ENCODE peak calls at places on chromosomes 11 and 22, in ten cellular contexts. One of them, this sample, is unnamed.

GRCh38 chr11:94727766-94728165 is 40.4 kb upstream of the AMOTL1 start:
- DNase-seq in adrenal gland: no peak
- DNase-seq in HCT116: no peak
- DNase-seq in upper lobe of right lung: no peak
- DNase-seq in IMR-90: no peak
- DNase-seq in foreskin fibroblast: no peak
- DNase-seq in GM12878: no peak
- DNase-seq in cardiac fibroblast: no peak
- DNase-seq in cardiac muscle cell: no peak
- DNase-seq in neural progenitor cell: no peak
- DNase-seq in this sample: no peak

GRCh38 chr11:68997995-68998348 is 15.1 kb downstream of the MRGPRF start:
- DNase-seq in adrenal gland: no peak
- DNase-seq in HCT116: no peak
- DNase-seq in upper lobe of right lung: no peak
- DNase-seq in IMR-90: no peak
- DNase-seq in foreskin fibroblast: no peak
- DNase-seq in GM12878: no peak
- DNase-seq in cardiac fibroblast: no peak
- DNase-seq in cardiac muscle cell: no peak
- DNase-seq in neural progenitor cell: no peak
- DNase-seq in this sample: no peak

GRCh38 chr11:50174189-50174588 is 141.5 kb downstream of the OR4C45 start:
- DNase-seq in adrenal gland: no peak
- DNase-seq in HCT116: no peak
- DNase-seq in upper lobe of right lung: no peak
- DNase-seq in IMR-90: peak; percentile 11
- DNase-seq in foreskin fibroblast: no peak
- DNase-seq in GM12878: no peak
- DNase-seq in cardiac fibroblast: peak; percentile 1
- DNase-seq in cardiac muscle cell: no peak
- DNase-seq in neural progenitor cell: no peak
- DNase-seq in this sample: no peak

GRCh38 chr22:28424427-28425080 is 255.1 kb downstream of the TTC28 start:
- DNase-seq in adrenal gland: no peak
- DNase-seq in HCT116: no peak
- DNase-seq in upper lobe of right lung: no peak
- DNase-seq in IMR-90: peak; percentile 85
- DNase-seq in foreskin fibroblast: peak; percentile 52
- DNase-seq in GM12878: no peak
- DNase-seq in cardiac fibroblast: peak; percentile 56
- DNase-seq in cardiac muscle cell: no peak
- DNase-seq in neural progenitor cell: no peak
- DNase-seq in this sample: no peak

GRCh38 chr22:31302021-31302420 is 9.7 kb upstream of the PIK3IP1 start:
- DNase-seq in adrenal gland: no peak
- DNase-seq in HCT116: no peak
- DNase-seq in upper lobe of right lung: no peak
- DNase-seq in IMR-90: no peak
- DNase-seq in foreskin fibroblast: no peak
- DNase-seq in GM12878: no peak
- DNase-seq in cardiac fibroblast: no peak
- DNase-seq in cardiac muscle cell: no peak
- DNase-seq in neural progenitor cell: no peak
- DNase-seq in this sample: no peak

GRCh38 chr22:20989323-20990138 is 7.4 kb downstream of the LZTR1 start:
- DNase-seq in adrenal gland: no peak
- DNase-seq in HCT116: no peak
- DNase-seq in upper lobe of right lung: no peak
- DNase-seq in IMR-90: peak; percentile 33
- DNase-seq in foreskin fibroblast: no peak
- DNase-seq in GM12878: no peak
- DNase-seq in cardiac fibroblast: no peak
- DNase-seq in cardiac muscle cell: no peak
- DNase-seq in neural progenitor cell: no peak
- DNase-seq in this sample: no peak

GRCh38 chr11:9717719-9718118 is 53.8 kb downstream of the SWAP70 start:
- DNase-seq in adrenal gland: no peak
- DNase-seq in HCT116: no peak
- DNase-seq in upper lobe of right lung: no peak
- DNase-seq in IMR-90: no peak
- DNase-seq in foreskin fibroblast: no peak
- DNase-seq in GM12878: no peak
- DNase-seq in cardiac fibroblast: no peak
- DNase-seq in cardiac muscle cell: no peak
- DNase-seq in neural progenitor cell: no peak
- DNase-seq in this sample: no peak

GRCh38 chr11:63668396-63668795 is 2.8 kb downstream of the ATL3 start:
- DNase-seq in adrenal gland: no peak
- DNase-seq in HCT116: no peak
- DNase-seq in upper lobe of right lung: no peak
- DNase-seq in IMR-90: no peak
- DNase-seq in foreskin fibroblast: no peak
- DNase-seq in GM12878: no peak
- DNase-seq in cardiac fibroblast: no peak
- DNase-seq in cardiac muscle cell: no peak
- DNase-seq in neural progenitor cell: no peak
- DNase-seq in this sample: no peak

GRCh38 chr22:30636226-30637077 is 871 bp downstream of the SLC35E4 start:
- DNase-seq in adrenal gland: peak; percentile 35
- DNase-seq in HCT116: no peak
- DNase-seq in upper lobe of right lung: no peak
- DNase-seq in IMR-90: no peak
- DNase-seq in foreskin fibroblast: peak; percentile 22
- DNase-seq in GM12878: no peak
- DNase-seq in cardiac fibroblast: no peak
- DNase-seq in cardiac muscle cell: no peak
- DNase-seq in neural progenitor cell: peak; percentile 14
- DNase-seq in this sample: no peak

GRCh38 chr11:15968461-15969130 is 387.8 kb downstream of the SOX6 start:
- DNase-seq in adrenal gland: no peak
- DNase-seq in HCT116: no peak
- DNase-seq in upper lobe of right lung: no peak
- DNase-seq in IMR-90: no peak
- DNase-seq in foreskin fibroblast: no peak
- DNase-seq in GM12878: no peak
- DNase-seq in cardiac fibroblast: peak; percentile 26
- DNase-seq in cardiac muscle cell: no peak
- DNase-seq in neural progenitor cell: peak; percentile 24
- DNase-seq in this sample: no peak

GRCh38 chr11:66271816-66272215 is 3.4 kb downstream of the RAB1B start:
- DNase-seq in adrenal gland: no peak
- DNase-seq in HCT116: no peak
- DNase-seq in upper lobe of right lung: no peak
- DNase-seq in IMR-90: no peak
- DNase-seq in foreskin fibroblast: no peak
- DNase-seq in GM12878: no peak
- DNase-seq in cardiac fibroblast: no peak
- DNase-seq in cardiac muscle cell: no peak
- DNase-seq in neural progenitor cell: no peak
- DNase-seq in this sample: no peak

GRCh38 chr11:24575392-24575791 is 78.5 kb downstream of the LUZP2 start:
- DNase-seq in adrenal gland: no peak
- DNase-seq in HCT116: no peak
- DNase-seq in upper lobe of right lung: no peak
- DNase-seq in IMR-90: peak; percentile 75
- DNase-seq in foreskin fibroblast: no peak
- DNase-seq in GM12878: no peak
- DNase-seq in cardiac fibroblast: peak; percentile 58
- DNase-seq in cardiac muscle cell: no peak
- DNase-seq in neural progenitor cell: no peak
- DNase-seq in this sample: no peak

GRCh38 chr11:33635161-33635560 is 65.5 kb downstream of the C11orf91 start:
- DNase-seq in adrenal gland: peak; percentile 26
- DNase-seq in HCT116: no peak
- DNase-seq in upper lobe of right lung: no peak
- DNase-seq in IMR-90: peak; percentile 58
- DNase-seq in foreskin fibroblast: peak; percentile 67
- DNase-seq in GM12878: no peak
- DNase-seq in cardiac fibroblast: peak; percentile 90
- DNase-seq in cardiac muscle cell: no peak
- DNase-seq in neural progenitor cell: no peak
- DNase-seq in this sample: no peak

GRCh38 chr11:44300881-44301855 is 8.8 kb downstream of the ALX4 start:
- DNase-seq in adrenal gland: peak; percentile 54
- DNase-seq in HCT116: no peak
- DNase-seq in upper lobe of right lung: no peak
- DNase-seq in IMR-90: no peak
- DNase-seq in foreskin fibroblast: no peak
- DNase-seq in GM12878: no peak
- DNase-seq in cardiac fibroblast: peak; percentile 70
- DNase-seq in cardiac muscle cell: no peak
- DNase-seq in neural progenitor cell: no peak
- DNase-seq in this sample: no peak

GRCh38 chr11:78420255-78420764 is 2.7 kb upstream of the GAB2 start:
- DNase-seq in adrenal gland: peak; percentile 52
- DNase-seq in HCT116: no peak
- DNase-seq in upper lobe of right lung: peak; percentile 69
- DNase-seq in IMR-90: peak; percentile 88
- DNase-seq in foreskin fibroblast: peak; percentile 64
- DNase-seq in GM12878: no peak
- DNase-seq in cardiac fibroblast: peak; percentile 96
- DNase-seq in cardiac muscle cell: peak; percentile 46
- DNase-seq in neural progenitor cell: peak; percentile 79
- DNase-seq in this sample: peak; percentile 29

GRCh38 chr11:20131744-20132666 is 28.3 kb downstream of the DBX1 start:
- DNase-seq in adrenal gland: peak; percentile 31
- DNase-seq in HCT116: no peak
- DNase-seq in upper lobe of right lung: peak; percentile 71
- DNase-seq in IMR-90: peak; percentile 55
- DNase-seq in foreskin fibroblast: peak; percentile 42
- DNase-seq in GM12878: no peak
- DNase-seq in cardiac fibroblast: peak; percentile 72
- DNase-seq in cardiac muscle cell: peak; percentile 67
- DNase-seq in neural progenitor cell: peak; percentile 74
- DNase-seq in this sample: no peak

GRCh38 chr22:49320714-49321476 is 506.8 kb downstream of the BRD1 start:
- DNase-seq in adrenal gland: no peak
- DNase-seq in HCT116: no peak
- DNase-seq in upper lobe of right lung: peak; percentile 48
- DNase-seq in IMR-90: no peak
- DNase-seq in foreskin fibroblast: no peak
- DNase-seq in GM12878: no peak
- DNase-seq in cardiac fibroblast: no peak
- DNase-seq in cardiac muscle cell: no peak
- DNase-seq in neural progenitor cell: no peak
- DNase-seq in this sample: no peak

GRCh38 chr11:85029964-85030363 is 597.2 kb downstream of the DLG2 start:
- DNase-seq in adrenal gland: no peak
- DNase-seq in HCT116: no peak
- DNase-seq in upper lobe of right lung: no peak
- DNase-seq in IMR-90: peak; percentile 60
- DNase-seq in foreskin fibroblast: no peak
- DNase-seq in GM12878: no peak
- DNase-seq in cardiac fibroblast: no peak
- DNase-seq in cardiac muscle cell: no peak
- DNase-seq in neural progenitor cell: no peak
- DNase-seq in this sample: no peak

DNA sequence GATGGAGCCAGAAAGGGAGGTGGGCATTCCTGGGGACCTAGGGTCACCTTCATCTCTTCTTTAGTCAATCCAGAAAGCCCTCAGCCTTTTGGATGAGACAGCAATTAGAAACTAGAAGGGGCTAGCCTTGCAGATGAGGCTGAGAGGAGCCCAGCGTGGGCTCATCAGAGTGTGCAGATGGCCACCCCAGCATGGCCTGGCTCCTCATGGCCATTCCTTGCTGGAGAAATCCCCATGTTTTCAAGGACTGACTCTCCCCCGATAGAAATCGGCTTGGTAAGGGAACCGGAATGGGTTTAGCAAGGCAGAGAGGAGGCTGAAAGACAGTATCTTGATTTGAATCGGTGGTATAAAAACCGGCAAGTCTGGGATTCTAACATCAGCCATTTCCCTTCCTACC is 274.6 kb downstream of the BUD13 start:
- DNase-seq in adrenal gland: no peak
- DNase-seq in HCT116: no peak
- DNase-seq in upper lobe of right lung: no peak
- DNase-seq in IMR-90: no peak
- DNase-seq in foreskin fibroblast: no peak
- DNase-seq in GM12878: no peak
- DNase-seq in cardiac fibroblast: no peak
- DNase-seq in cardiac muscle cell: no peak
- DNase-seq in neural progenitor cell: no peak
- DNase-seq in this sample: no peak
- TF ChIP-seq CTCF in adrenal gland: no peak
- TF ChIP-seq CTCF in HCT116: no peak
- TF ChIP-seq CTCF in upper lobe of right lung: no peak
- TF ChIP-seq CTCF in IMR-90: no peak
- TF ChIP-seq CTCF in foreskin fibroblast: no peak
- TF ChIP-seq CTCF in GM12878: no peak
- TF ChIP-seq CTCF in cardiac fibroblast: no peak
- TF ChIP-seq CTCF in cardiac muscle cell: no peak
- TF ChIP-seq CTCF in neural progenitor cell: no peak
- TF ChIP-seq CTCF in this sample: no peak

DNA sequence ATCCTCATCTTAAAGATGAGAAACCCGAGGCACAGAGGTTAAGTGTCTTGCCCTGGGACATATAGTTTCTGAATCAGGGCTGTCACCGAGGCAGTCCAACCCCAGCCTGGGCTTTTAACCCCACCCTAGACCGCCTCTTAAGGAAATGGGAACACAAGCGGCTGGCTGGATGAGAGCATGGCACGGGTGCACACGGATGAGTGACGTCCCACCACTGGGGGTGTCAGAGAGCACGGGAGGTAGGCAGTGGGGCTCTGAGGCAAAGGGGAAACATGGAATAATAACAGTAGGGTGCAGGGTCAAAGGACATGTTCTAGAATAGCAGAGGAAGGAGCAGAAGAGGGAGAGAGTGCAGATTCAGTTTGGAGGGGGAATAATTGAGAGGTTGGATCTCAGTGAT is 22.3 kb downstream of the PPFIBP2 start:
- DNase-seq in adrenal gland: no peak
- DNase-seq in HCT116: no peak
- DNase-seq in upper lobe of right lung: no peak
- DNase-seq in IMR-90: no peak
- DNase-seq in foreskin fibroblast: no peak
- DNase-seq in GM12878: no peak
- DNase-seq in cardiac fibroblast: no peak
- DNase-seq in cardiac muscle cell: peak; percentile 28
- DNase-seq in neural progenitor cell: peak; percentile 50
- DNase-seq in this sample: no peak
- TF ChIP-seq CTCF in adrenal gland: no peak
- TF ChIP-seq CTCF in HCT116: peak; percentile 48
- TF ChIP-seq CTCF in upper lobe of right lung: peak; percentile 19
- TF ChIP-seq CTCF in IMR-90: no peak
- TF ChIP-seq CTCF in foreskin fibroblast: no peak
- TF ChIP-seq CTCF in GM12878: no peak
- TF ChIP-seq CTCF in cardiac fibroblast: peak; percentile 2
- TF ChIP-seq CTCF in cardiac muscle cell: no peak
- TF ChIP-seq CTCF in neural progenitor cell: peak; percentile 54
- TF ChIP-seq CTCF in this sample: no peak

GRCh38 chr22:19801340-19802000 is 40.9 kb downstream of the TBX1 start:
- DNase-seq in adrenal gland: no peak
- DNase-seq in HCT116: no peak
- DNase-seq in upper lobe of right lung: no peak
- DNase-seq in IMR-90: no peak
- DNase-seq in foreskin fibroblast: peak; percentile 45
- DNase-seq in GM12878: no peak
- DNase-seq in cardiac fibroblast: no peak
- DNase-seq in cardiac muscle cell: no peak
- DNase-seq in neural progenitor cell: no peak
- DNase-seq in this sample: no peak
- TF ChIP-seq CTCF in adrenal gland: no peak
- TF ChIP-seq CTCF in HCT116: no peak
- TF ChIP-seq CTCF in upper lobe of right lung: no peak
- TF ChIP-seq CTCF in IMR-90: no peak
- TF ChIP-seq CTCF in foreskin fibroblast: no peak
- TF ChIP-seq CTCF in GM12878: no peak
- TF ChIP-seq CTCF in cardiac fibroblast: no peak
- TF ChIP-seq CTCF in cardiac muscle cell: no peak
- TF ChIP-seq CTCF in neural progenitor cell: no peak
- TF ChIP-seq CTCF in this sample: no peak

GRCh38 chr11:60756307-60757032 is at the start of gene MS4A15:
- DNase-seq in adrenal gland: no peak
- DNase-seq in HCT116: peak; percentile 29
- DNase-seq in upper lobe of right lung: no peak
- DNase-seq in IMR-90: no peak
- DNase-seq in foreskin fibroblast: no peak
- DNase-seq in GM12878: no peak
- DNase-seq in cardiac fibroblast: no peak
- DNase-seq in cardiac muscle cell: peak; percentile 28
- DNase-seq in neural progenitor cell: peak; percentile 55
- DNase-seq in this sample: no peak
- TF ChIP-seq CTCF in adrenal gland: no peak
- TF ChIP-seq CTCF in HCT116: peak; percentile 50
- TF ChIP-seq CTCF in upper lobe of right lung: peak; percentile 43
- TF ChIP-seq CTCF in IMR-90: peak; percentile 6
- TF ChIP-seq CTCF in foreskin fibroblast: peak; percentile 13
- TF ChIP-seq CTCF in GM12878: peak; percentile 40
- TF ChIP-seq CTCF in cardiac fibroblast: peak; percentile 34
- TF ChIP-seq CTCF in cardiac muscle cell: peak; percentile 21
- TF ChIP-seq CTCF in neural progenitor cell: peak; percentile 57
- TF ChIP-seq CTCF in this sample: peak; percentile 29